ENCODE peak calls at places on chromosomes 7 and 10, in five cellular contexts. P is A673, N is iPS DF 6.9, L is lower lobe of right lung, K is MG63. V is an unnamed sample. For H3K9me3, the result is how much of the 10 kb centered on the place peaks cover.

GRCh38 chr7:96538632-96539031 is 171.0 kb downstream of the SEM1 start:
- DNase-seq in P (no peak), N (no peak), L (no peak), K (no peak), V (no peak)

GRCh38 chr7:75531359-75531821 is 39.3 kb downstream of the SPDYE5 start:
- DNase-seq in P (peak), N (peak), L (no peak), K (peak), V (no peak)

GRCh38 chr10:102066421-102067068 is 1.4 kb downstream of the HPS6 start:
- DNase-seq in P (no peak), N (no peak), L (no peak), K (no peak), V (no peak)

GRCh38 chr7:134514663-134515062 is 12.7 kb upstream of the AKR1B10 start:
- DNase-seq in P (peak), N (peak), L (no peak), K (no peak), V (peak)

GRCh38 chr7:150876817-150877526 is 24.7 kb downstream of the AOC1 start:
- DNase-seq in P (peak), N (peak), L (peak), K (peak), V (no peak)

GRCh38 chr7:111942450-111943081 is 263.6 kb downstream of the DOCK4 start:
- DNase-seq in P (no peak), N (no peak), L (no peak), K (no peak), V (no peak)

GRCh38 chr7:32893225-32893560 is 1.6 kb upstream of the KBTBD2 start:
- DNase-seq in P (no peak), N (no peak), L (no peak), K (no peak), V (no peak)

GRCh38 chr10:124388823-124389612 is 29.7 kb downstream of the OAT start:
- DNase-seq in P (peak), N (peak), L (peak), K (peak), V (peak)

GRCh38 chr10:70564113-70564725 is 38.3 kb downstream of the PRF1 start:
- DNase-seq in P (no peak), N (no peak), L (no peak), K (no peak), V (no peak)

GRCh38 chr7:74625446-74625845 is 32.1 kb upstream of the GTF2I start:
- DNase-seq in P (peak), N (no peak), L (no peak), K (no peak), V (no peak)

GRCh38 chr10:21860718-21861117 is 142.8 kb downstream of the DNAJC1 start:
- DNase-seq in P (no peak), N (no peak), L (no peak), K (no peak), V (no peak)

GRCh38 chr7:101237206-101238067 is at the start of gene CLDN15:
- DNase-seq in P (no peak), N (no peak), L (no peak), K (no peak), V (no peak)

GRCh38 chr7:105691692-105692564 is 110.6 kb upstream of the EFCAB10 start:
- DNase-seq in P (peak), N (no peak), L (peak), K (peak), V (no peak)

GRCh38 chr7:139699640-139700504 is 77.9 kb downstream of the HIPK2 start:
- DNase-seq in P (no peak), N (no peak), L (no peak), K (no peak), V (no peak)

GRCh38 chr7:151087247-151088018 is 1.2 kb downstream of the AGAP3 start:
- DNase-seq in P (peak), N (no peak), L (peak), K (peak), V (no peak)

GRCh38 chr10:127148933-127149220 is 47.5 kb downstream of the INSYN2A start:
- DNase-seq in P (no peak), N (no peak), L (no peak), K (no peak), V (no peak)

GRCh38 chr7:70299447-70299807 is 701.2 kb downstream of the AUTS2 start:
- DNase-seq in P (no peak), N (no peak), L (no peak), K (no peak), V (no peak)

GRCh38 chr10:83801983-83802382 is 337.3 kb upstream of the GHITM start:
- DNase-seq in P (no peak), N (no peak), L (no peak), K (no peak), V (no peak)

GRCh38 chr7:12706900-12707536 is 19.6 kb downstream of the ARL4A start:
- DNase-seq in P (no peak), N (no peak), L (no peak), K (no peak), V (no peak)

DNA sequence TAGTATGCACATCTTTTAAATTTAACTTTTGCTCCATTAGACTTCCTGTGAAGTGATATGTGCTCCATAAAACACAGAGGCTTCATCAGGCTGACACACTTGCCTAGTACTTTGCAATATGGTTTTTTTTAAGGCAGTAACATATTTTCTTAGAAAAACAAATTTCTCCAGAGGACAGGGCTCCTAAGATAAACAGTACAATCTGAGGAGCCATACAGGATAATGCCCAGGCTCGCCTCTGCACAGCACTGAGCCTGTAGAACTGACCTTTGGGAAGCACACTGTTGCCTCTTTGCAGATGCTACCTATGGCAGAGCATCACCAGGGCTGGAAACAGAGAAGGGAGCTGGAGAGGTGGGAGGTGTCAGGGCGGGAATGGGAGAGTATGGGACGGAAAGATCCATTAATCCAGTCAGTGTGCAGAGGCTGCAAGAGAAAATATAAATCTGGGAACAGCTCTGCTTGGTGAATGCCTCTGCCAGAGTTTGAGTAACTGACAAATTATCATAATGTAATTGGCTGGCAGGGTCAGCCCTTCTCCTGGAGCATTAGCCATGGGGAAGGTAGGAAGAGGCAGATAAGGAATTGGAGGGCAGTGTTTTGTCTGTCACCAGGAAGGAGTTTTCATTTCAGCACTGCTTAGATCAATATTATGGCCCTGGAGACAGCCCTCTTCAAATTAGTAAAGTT is 132.3 kb downstream of the CREB5 start:
- DNase-seq in P (no peak), N (no peak), L (no peak), K (no peak), V (no peak)
- H3K9me3 ChIP-seq in P (under half), N (under half), L (under half), K (under half), V (under half)

GRCh38 chr7:64990216-64990615 is 620 bp downstream of the ZNF117 start:
- DNase-seq in P (no peak), N (no peak), L (no peak), K (no peak), V (no peak)

GRCh38 chr7:64993901-64994300 is 3.1 kb upstream of the ZNF117 start:
- DNase-seq in P (no peak), N (no peak), L (no peak), K (no peak), V (no peak)

GRCh38 chr7:64996305-64996704 is 5.5 kb upstream of the ZNF117 start:
- DNase-seq in P (no peak), N (no peak), L (no peak), K (no peak), V (no peak)

GRCh38 chr7:64992971-64993370 is 2.1 kb upstream of the ZNF117 start:
- DNase-seq in P (no peak), N (no peak), L (no peak), K (no peak), V (no peak)

GRCh38 chr7:64990936-64991335 is at the start of gene ZNF117:
- DNase-seq in P (no peak), N (no peak), L (no peak), K (no peak), V (no peak)
- H3K9me3 ChIP-seq in P (under half), N (under half), L (under half), K (under half), V (under half)

DNA sequence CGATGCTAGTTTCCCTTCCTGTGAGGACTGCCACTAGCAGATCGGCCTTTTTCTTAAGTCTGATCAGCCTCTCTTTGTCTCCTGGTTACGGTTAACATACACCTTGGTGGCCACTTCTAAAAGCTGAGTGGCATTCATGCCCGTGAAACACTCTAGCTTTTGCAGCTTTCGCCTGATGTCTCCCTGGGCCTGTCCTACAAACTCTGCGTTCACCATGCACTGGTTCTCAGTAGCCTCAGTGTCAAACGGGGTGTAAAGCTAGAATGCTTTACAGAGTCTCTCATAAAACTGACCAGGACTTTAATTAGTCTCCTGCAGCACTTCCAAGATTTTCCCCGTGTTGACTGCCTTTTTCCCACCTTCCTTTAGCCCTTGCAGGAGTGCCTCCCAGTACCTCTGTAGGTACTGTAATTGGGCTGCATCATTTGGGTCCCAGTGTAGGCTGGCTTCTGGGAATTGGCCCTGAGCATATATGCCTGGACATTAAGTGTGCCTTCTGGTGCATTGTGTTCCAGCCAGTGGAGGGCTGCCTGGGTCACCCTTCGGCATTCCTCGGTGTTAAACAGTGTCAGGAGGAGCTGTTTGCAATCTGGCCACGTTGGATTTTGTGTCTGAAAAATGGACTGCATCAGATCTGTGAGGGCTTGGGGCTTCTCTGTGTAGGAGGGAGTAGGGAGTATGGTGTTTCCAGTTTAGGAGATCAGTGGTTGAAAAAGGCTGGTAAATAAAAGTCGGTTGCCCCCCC is 6.5 kb upstream of the ZNF117 start:
- DNase-seq in P (no peak), N (no peak), L (no peak), K (no peak), V (no peak)
- H3K9me3 ChIP-seq in P (under half), N (under half), L (under half), K (half or more), V (under half)

DNA sequence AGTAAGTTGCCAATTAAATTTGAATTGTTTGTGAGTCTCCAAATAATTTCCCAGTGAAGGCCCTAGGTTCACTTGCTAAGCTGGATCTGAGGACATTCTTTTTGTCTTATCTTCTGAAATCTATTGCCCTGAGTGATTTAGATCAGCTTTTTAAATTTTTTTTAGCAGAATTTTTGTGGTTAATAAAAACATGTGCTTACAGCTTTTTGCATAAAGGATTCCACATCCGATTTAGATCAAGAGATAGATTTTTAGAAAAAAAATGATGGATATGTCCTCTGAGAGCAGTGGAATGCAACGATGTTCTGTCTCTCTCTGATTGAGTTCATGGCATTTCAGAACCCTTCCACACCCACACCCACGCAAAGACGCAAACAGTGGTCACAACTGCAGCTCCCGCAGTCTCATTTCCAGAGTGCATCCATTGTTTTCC is 358.8 kb downstream of the SUGCT start:
- DNase-seq in P (no peak), N (no peak), L (no peak), K (no peak), V (no peak)
- H3K9me3 ChIP-seq in P (under half), N (under half), L (under half), K (under half), V (under half)

DNA sequence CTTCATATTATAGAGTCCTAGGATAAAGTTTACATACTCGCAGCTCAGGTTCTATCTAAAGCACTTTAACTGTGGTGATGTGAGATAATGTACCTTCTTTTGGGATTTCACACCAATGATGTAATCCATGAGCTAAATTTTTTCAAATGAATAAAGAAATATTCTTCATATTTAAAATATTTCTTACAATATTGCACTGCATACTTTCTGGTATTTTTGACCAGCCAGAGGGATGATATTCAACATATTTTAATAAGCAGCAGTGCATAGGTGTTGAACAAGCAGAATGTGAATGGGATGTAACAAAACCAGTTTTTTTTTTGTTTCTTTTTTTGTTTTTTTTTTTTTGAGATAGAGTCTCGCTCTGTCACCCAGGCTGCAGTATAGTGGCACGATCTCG is 73.2 kb upstream of the TRIM24 start:
- DNase-seq in P (no peak), N (no peak), L (no peak), K (no peak), V (no peak)
- H3K9me3 ChIP-seq in P (under half), N (under half), L (under half), K (under half), V (under half)

DNA sequence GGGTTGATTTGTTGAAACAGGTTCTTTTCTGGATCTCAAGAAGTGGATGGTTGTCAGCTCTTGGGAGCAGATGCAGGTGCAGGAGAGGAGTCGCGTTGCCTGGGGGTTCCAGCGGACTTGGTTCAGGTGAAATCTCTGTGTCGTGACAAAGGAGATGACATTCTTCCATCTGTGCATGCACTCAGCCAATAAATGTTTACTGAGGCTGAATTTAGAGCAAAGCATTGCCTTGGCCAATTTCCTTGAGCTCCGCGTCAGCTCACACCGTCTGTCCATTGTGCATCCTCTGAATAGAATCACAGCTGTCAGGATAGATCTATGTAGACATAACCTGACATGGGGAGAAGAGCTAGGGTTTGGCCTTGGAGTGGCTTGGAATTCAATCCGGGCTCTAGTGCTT is 343.7 kb downstream of the GLRX3 start:
- DNase-seq in P (no peak), N (no peak), L (no peak), K (no peak), V (no peak)
- H3K9me3 ChIP-seq in P (under half), N (half or more), L (under half), K (under half), V (under half)

GRCh38 chr10:107215681-107216080 is 51.2 kb upstream of the SORCS1 start:
- DNase-seq in P (no peak), N (no peak), L (no peak), K (no peak), V (no peak)

GRCh38 chr10:107213861-107214260 is 49.4 kb upstream of the SORCS1 start:
- DNase-seq in P (no peak), N (no peak), L (no peak), K (no peak), V (no peak)

DNA sequence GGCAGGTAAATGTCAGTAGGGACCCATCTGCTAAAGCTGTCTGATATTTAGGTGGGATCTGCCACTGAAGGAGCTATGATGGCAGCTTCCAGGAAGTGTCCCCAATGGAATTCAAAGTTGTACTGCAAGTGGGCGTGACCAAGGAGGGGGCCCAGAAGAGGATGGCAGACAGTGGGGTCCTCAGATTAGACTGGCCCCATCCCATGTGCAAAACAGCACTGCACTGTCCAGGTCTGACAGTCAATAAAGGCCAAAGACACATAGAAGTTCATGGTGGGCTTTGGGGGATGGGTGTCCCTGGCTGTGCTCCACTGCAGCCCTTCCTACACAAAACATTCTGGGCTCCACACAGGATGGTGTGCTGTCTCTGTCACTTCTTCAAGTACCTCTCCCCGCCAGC is 49.8 kb upstream of the SORCS1 start:
- DNase-seq in P (no peak), N (no peak), L (no peak), K (no peak), V (no peak)
- H3K9me3 ChIP-seq in P (under half), N (under half), L (under half), K (under half), V (under half)

GRCh38 chr7:69047166-69047760 is 551.0 kb upstream of the AUTS2 start:
- DNase-seq in P (no peak), N (no peak), L (no peak), K (no peak), V (no peak)

GRCh38 chr7:69049341-69049740 is 548.9 kb upstream of the AUTS2 start:
- DNase-seq in P (no peak), N (no peak), L (no peak), K (peak), V (no peak)

DNA sequence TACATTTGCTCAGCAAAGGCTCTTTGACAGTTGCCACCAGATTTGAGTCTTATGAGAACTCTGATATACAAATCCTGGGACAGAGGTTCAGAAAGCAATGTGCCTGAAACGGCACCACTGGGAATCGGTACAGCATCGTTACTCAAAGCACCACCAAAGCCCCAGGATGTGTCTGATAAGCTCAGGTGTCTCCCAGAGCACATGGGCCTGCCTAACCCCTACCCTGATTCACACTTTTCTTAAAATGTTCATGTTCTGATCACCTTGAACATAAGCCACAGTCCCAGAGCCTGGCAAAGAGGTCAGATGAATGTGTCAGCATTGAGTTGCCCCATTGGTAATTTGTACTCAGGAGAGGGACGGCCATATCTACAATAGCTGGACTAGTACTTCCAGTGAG is 545.8 kb upstream of the AUTS2 start:
- DNase-seq in P (no peak), N (no peak), L (no peak), K (no peak), V (no peak)
- H3K9me3 ChIP-seq in P (under half), N (under half), L (under half), K (under half), V (under half)

GRCh38 chr7:14195079-14195478 is 205.6 kb upstream of the ETV1 start:
- DNase-seq in P (no peak), N (no peak), L (no peak), K (no peak), V (no peak)
- H3K9me3 ChIP-seq in P (under half), N (under half), L (under half), K (under half), V (under half)